ENCODE peak calls at places on chromosomes 12 and 14, in five cellular contexts. F, O, Z, B and X are unnamed samples.

GRCh38 chr12:120599672-120600537 is 18.7 kb upstream of the POP5 start:
- DNase-seq in B (no peak), O (no peak), Z (peak), F (no peak), X (no peak)

GRCh38 chr12:109518820-109519665 is 41.6 kb downstream of the UBE3B start:
- DNase-seq in B (peak), F (peak), O (no peak), Z (peak), X (peak)

GRCh38 chr12:77833329-77833728 is 2.6 kb downstream of the NAV3 start:
- DNase-seq in F (no peak), B (no peak), Z (no peak), O (no peak), X (no peak)

GRCh38 chr14:104149617-104150141 is 11.3 kb downstream of the KIF26A start:
- DNase-seq in B (no peak), Z (peak), F (peak), O (no peak), X (peak)

GRCh38 chr14:24264298-24264697 is 1.3 kb upstream of the TGM1 start:
- DNase-seq in Z (no peak), B (peak), F (no peak), O (no peak), X (no peak)

GRCh38 chr12:31259136-31259881 is 66.6 kb downstream of the SINHCAF start:
- DNase-seq in Z (no peak), B (peak), O (no peak), F (no peak), X (no peak)

GRCh38 chr12:50088577-50089335 is 3.6 kb downstream of the SMARCD1 start:
- DNase-seq in O (no peak), B (peak), Z (no peak), F (no peak), X (peak)

GRCh38 chr12:102300824-102301461 is 103.3 kb upstream of the PMCH start:
- DNase-seq in F (no peak), Z (peak), B (peak), O (no peak), X (peak)

GRCh38 chr14:99936738-99937474 is 128.3 kb upstream of the EVL start:
- DNase-seq in F (no peak), B (no peak), O (no peak), Z (no peak), X (no peak)

GRCh38 chr14:97771340-97772045 is 974.3 kb downstream of the VRK1 start:
- DNase-seq in Z (no peak), O (no peak), F (no peak), B (peak), X (no peak)

GRCh38 chr12:76764856-76765255 is 941 bp downstream of the ZDHHC17 start:
- DNase-seq in Z (no peak), B (no peak), O (no peak), F (no peak), X (peak)

GRCh38 chr14:69666698-69667211 is 55.4 kb downstream of the SUSD6 start:
- DNase-seq in O (no peak), F (no peak), B (no peak), Z (no peak), X (no peak)

GRCh38 chr14:62087191-62087590 is 325.0 kb downstream of the SNAPC1 start:
- DNase-seq in O (no peak), Z (no peak), F (no peak), B (no peak), X (no peak)

GRCh38 chr12:77841467-77842054 is 10.9 kb downstream of the NAV3 start:
- DNase-seq in F (no peak), Z (no peak), O (no peak), B (no peak), X (no peak)

GRCh38 chr14:34710744-34711143 is 3.6 kb downstream of the CFL2 start:
- DNase-seq in Z (no peak), F (no peak), O (no peak), B (no peak), X (peak)

DNA sequence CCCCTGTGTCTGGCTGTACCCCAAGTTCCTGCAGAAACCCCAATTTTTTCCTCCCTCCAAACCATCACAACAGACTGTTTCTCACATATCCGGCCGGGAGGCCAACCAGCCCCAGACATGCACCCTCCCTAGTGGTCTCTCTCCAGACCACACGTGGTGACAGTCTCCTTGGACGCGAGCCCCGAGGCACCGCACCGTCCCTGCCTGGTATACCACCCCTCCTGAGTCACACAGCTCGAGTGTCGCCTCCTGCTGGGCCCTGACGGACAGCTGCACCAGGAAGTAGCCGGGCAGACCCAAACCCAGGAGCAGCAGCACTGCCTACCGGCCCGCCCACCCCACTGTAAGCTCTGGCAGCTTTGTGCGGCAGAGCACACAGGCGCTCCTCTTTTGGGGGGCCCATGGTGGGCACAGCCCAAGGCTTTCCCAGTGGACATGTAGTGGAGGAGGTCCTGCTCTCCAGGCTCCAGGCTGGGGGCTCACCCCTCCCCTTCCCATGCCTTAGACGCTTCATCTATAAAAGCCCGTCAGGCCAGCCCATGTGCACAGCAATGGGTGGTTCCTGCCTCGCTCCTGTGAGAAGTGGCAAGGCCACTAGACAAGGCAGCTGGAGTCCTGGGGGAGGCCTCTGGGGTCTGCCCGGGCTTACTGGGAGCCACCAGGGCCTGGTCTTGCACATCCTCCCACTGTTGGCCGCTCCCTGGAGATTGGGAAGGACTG is 97.5 kb downstream of the RFLNA start:
- DNase-seq in F (no peak), B (no peak), O (no peak), Z (peak), X (peak)
- H3K23ac ChIP-seq in F (no peak), B (no peak), O (no peak), Z (no peak), X (no peak)

DNA sequence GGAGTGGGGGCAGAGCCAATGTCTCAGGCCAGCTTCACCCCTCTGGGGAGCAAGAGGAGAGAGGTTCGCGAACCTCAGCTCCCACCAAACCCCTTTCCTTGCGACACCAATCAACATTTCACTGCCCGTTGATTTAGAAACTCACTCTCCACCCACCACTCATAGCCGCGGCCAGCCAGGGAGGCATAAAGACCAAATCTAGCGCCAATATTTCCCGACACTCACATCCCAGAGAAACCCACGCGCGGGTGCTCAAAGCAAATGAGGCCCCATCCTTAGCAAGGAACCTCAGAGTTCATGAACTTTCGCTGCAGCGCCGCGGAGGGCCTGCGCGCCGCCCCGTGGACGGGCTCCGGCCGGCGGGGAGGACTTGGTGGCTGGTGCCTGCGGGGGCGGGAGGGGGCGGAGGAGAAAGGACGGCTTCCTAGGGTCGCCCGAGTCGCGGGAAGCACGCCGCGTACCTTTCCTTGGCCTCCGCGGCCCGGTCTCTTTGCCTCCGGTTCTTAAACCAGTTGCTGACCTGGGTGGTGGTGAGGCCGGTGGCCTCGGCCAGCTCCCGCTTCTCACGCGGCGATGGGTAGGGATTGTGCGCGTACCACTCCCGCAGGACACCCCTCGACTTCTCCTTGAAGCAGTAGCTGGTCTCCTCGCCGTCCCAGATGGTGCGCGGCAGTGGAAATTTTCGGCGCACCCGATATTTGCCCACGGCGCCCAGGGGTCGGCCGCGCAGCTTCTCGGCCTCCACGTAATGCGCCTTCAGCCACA is 926 bp downstream of the SIX1 start:
- DNase-seq in F (peak), B (no peak), Z (peak), O (no peak), X (no peak)
- H2BK12ac ChIP-seq in F (no peak), B (no peak), Z (no peak), O (peak), X (no peak)

DNA sequence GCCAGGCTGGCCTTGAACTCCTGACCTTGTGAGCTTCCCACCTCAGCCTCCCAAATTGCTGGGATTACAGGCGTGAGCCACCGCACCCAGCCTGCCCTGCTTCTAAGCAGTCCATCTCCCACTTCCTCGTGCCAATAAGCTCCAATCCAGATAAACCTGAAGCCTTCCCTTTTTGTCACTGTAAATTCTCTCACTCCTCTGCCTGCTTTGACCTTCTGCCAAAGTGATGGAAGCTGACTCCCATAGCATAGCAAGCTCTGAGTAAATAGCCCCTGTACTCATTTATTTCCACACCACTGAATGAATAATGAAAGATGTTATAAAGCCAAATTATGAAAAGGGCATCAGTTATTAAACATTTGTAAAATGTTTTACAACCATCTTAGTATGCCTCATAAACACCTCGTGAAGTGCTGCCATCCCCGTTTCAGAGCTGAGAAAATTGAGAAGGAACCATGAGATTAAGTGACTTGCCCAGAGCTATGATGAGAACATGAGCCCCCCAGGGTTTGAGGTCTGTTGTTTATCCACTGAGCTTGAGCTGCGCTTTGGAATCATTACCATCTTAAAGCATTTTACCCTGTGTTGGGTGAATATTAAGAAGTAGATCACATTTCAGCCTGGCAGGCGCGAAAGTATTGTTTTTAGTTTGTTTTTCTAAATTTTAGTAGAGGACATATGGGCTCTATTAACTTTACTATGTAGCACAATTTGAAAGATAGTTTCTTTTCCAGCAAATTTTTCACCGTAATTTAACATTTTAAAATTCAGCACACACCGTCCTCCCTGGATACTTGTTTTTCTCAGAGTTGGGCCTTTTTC is 30.3 kb downstream of the MANSC1 start:
- DNase-seq in F (no peak), B (no peak), O (no peak), Z (no peak), X (no peak)
- H3K9ac ChIP-seq in F (no peak), B (no peak), O (no peak), Z (no peak), X (peak)

DNA sequence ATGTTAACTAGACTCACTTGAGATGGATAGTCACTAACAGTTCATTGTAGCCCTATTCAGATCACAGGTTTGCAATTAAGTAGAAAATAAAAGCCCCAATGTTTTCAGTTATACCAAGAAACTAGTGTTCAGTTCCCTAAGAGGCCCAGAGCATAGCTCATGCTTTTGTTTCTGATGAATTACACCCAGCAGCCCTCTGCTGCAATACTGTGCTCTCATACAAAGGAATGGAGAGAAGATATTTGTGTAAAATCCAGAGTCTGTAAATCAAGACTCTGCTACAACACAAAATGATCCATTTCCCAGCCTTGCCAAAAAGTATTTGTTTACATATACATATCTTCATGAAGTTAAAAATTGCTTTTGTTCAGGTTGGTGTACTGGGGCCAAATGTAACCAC is 158.1 kb downstream of the C12orf50 start:
- DNase-seq in O (no peak), B (no peak), F (no peak), Z (no peak), X (peak)
- H3K23ac ChIP-seq in O (no peak), B (no peak), F (no peak), Z (no peak), X (no peak)

DNA sequence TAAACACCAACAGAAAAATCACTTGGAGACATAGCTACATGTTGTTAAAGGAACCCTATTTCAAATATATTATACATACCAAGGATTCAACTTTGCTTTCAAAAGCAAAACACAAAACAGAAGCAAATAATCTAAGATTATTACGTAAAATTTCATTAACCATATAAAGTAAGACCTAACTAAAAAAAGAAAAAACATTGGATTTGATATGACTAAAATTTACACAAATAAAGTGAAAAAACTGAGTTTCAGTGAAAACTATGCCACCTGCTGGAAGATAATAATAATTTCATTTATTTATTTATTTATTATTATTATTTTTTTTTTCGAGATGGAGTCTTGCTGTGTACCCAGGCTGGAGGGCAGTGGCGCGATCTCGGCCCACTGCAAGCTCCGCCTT is 45.2 kb downstream of the WDHD1 start:
- DNase-seq in F (no peak), B (peak), Z (no peak), O (no peak), X (peak)
- H2BK12ac ChIP-seq in F (no peak), B (no peak), Z (no peak), O (no peak), X (no peak)

GRCh38 chr14:26595922-26596721 is 1.7 kb downstream of the NOVA1 start:
- DNase-seq in F (no peak), Z (no peak), B (no peak), O (no peak), X (peak)
- H3K9ac ChIP-seq in F (peak), Z (peak), B (no peak), O (peak), X (peak)